ENCODE peak calls at places on chromosome X, in five cellular contexts. W is GM12892, M is HepG2, U is GM12878, E is K562. R is an unnamed sample.

GRCh38 chrX:138748480-138748879 is 37.0 kb upstream of the FGF13 start:
- DNase-seq in W (no peak), M (no peak), U (no peak), E (peak), R (no peak)

GRCh38 chrX:50626432-50626831 is 155.8 kb upstream of the DGKK start:
- DNase-seq in W (no peak), M (no peak), U (no peak), E (no peak), R (no peak)

GRCh38 chrX:130738638-130739195 is 164.3 kb downstream of the ENOX2 start:
- DNase-seq in W (no peak), M (no peak), U (no peak), E (no peak), R (no peak)

GRCh38 chrX:143635915-143636314 is at the start of gene SLITRK4:
- DNase-seq in W (no peak), M (no peak), U (no peak), E (no peak), R (no peak)

GRCh38 chrX:66039916-66040315 is at the start of gene VSIG4:
- DNase-seq in W (no peak), M (no peak), U (no peak), E (no peak), R (no peak)

GRCh38 chrX:71910526-71911022 is at the start of gene NHSL2:
- DNase-seq in W (no peak), M (no peak), U (no peak), E (no peak), R (no peak)

GRCh38 chrX:139862208-139862607 is 70.6 kb downstream of the ATP11C start:
- DNase-seq in W (no peak), M (no peak), U (no peak), E (no peak), R (no peak)

GRCh38 chrX:68944211-68944610 is 115.4 kb downstream of the EFNB1 start:
- DNase-seq in W (no peak), M (no peak), U (no peak), E (peak), R (no peak)

GRCh38 chrX:23803931-23804381 is 21.0 kb downstream of the SAT1 start:
- DNase-seq in W (no peak), M (peak), U (no peak), E (no peak), R (no peak)

GRCh38 chrX:117985241-117985640 is 131.4 kb downstream of the KLHL13 start:
- DNase-seq in W (no peak), M (no peak), U (no peak), E (no peak), R (no peak)

GRCh38 chrX:101485212-101486064 is at the start of gene ARMCX4:
- DNase-seq in W (no peak), M (no peak), U (no peak), E (no peak), R (peak)

GRCh38 chrX:70079870-70080269 is 17.6 kb downstream of the OTUD6A start:
- DNase-seq in W (no peak), M (no peak), U (no peak), E (no peak), R (no peak)

GRCh38 chrX:77930581-77930980 is 20.1 kb downstream of the ATP7A start:
- DNase-seq in W (no peak), M (no peak), U (no peak), E (no peak), R (no peak)

GRCh38 chrX:154372612-154373022 is 1.8 kb downstream of the FLNA start:
- DNase-seq in W (no peak), M (peak), U (peak), E (no peak), R (no peak)

GRCh38 chrX:154370300-154370881 is 4.0 kb downstream of the FLNA start:
- DNase-seq in W (no peak), M (no peak), U (no peak), E (peak), R (no peak)

GRCh38 chrX:154369453-154370299 is 4.8 kb downstream of the FLNA start:
- DNase-seq in W (no peak), M (peak), U (peak), E (peak), R (no peak)

GRCh38 chrX:154371771-154372300 is 2.6 kb downstream of the FLNA start:
- DNase-seq in W (no peak), M (no peak), U (no peak), E (no peak), R (no peak)

GRCh38 chrX:154370882-154371770 is 3.3 kb downstream of the FLNA start:
- DNase-seq in W (peak), M (peak), U (peak), E (peak), R (peak)
- TF ChIP-seq POLR2A in W (peak), M (peak), U (peak), E (peak), R (peak)

DNA sequence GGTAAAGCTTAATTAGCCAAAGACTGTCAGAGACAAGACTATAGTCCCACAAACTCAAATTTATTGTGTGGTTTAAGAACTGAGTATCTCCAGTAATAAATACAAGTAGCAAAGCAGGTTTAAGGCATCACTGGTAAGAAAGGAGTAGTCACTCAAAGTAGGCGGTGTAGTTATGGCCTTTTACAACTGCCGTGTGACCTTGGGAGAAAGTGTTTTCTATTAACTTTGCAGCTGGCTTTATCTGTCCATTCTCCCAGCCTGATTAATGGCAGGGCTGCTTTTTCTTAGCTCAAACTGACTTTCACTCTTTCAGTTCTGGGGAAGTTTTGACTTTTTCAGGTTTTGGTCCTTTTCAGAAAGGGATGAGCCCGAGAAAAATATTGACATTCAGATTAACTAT is 7.4 kb upstream of the PAK3 start:
- DNase-seq in W (no peak), M (no peak), U (no peak), E (no peak), R (no peak)
- TF ChIP-seq TAF1 in W (no peak), M (no peak), U (no peak), E (no peak), R (no peak)

GRCh38 chrX:107672955-107673378 is 44.7 kb downstream of the PRPS1 start:
- DNase-seq in W (peak), M (peak), U (no peak), E (peak), R (no peak)
- TF ChIP-seq POLR2A in W (no peak), M (no peak), U (no peak), E (no peak), R (no peak)

DNA sequence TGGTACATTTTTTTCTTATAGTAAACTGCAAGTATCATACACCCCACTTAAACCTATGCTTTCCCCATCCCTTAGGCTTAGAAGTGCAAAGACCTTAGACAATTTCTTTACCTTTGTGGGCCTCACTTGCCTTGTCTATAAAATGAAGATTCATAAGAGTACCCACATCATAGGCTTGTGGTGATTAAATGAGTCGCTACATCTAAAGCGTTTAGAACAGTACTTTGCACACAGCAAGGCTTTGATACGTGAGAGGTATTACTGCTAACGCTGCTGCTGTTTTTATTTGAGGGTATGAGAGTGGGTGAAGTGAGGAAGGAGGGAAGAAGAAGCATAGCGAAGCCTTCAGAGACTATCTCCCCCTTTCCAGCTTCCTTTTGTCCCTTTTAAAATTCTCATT is 87.8 kb upstream of the RPS6KA3 start:
- DNase-seq in W (no peak), M (no peak), U (no peak), E (no peak), R (no peak)
- TF ChIP-seq TAF1 in W (no peak), M (no peak), U (no peak), E (no peak), R (no peak)

GRCh38 chrX:119500061-119500800 is 32.0 kb downstream of the SLC25A5 start:
- DNase-seq in W (no peak), M (no peak), U (no peak), E (no peak), R (no peak)

GRCh38 chrX:119503484-119503861 is 35.2 kb downstream of the SLC25A5 start:
- DNase-seq in W (no peak), M (peak), U (no peak), E (no peak), R (no peak)

GRCh38 chrX:119505945-119506344 is 37.7 kb downstream of the SLC25A5 start:
- DNase-seq in W (no peak), M (peak), U (no peak), E (no peak), R (no peak)

GRCh38 chrX:119501511-119502148 is 33.4 kb downstream of the SLC25A5 start:
- DNase-seq in W (no peak), M (no peak), U (no peak), E (no peak), R (no peak)

DNA sequence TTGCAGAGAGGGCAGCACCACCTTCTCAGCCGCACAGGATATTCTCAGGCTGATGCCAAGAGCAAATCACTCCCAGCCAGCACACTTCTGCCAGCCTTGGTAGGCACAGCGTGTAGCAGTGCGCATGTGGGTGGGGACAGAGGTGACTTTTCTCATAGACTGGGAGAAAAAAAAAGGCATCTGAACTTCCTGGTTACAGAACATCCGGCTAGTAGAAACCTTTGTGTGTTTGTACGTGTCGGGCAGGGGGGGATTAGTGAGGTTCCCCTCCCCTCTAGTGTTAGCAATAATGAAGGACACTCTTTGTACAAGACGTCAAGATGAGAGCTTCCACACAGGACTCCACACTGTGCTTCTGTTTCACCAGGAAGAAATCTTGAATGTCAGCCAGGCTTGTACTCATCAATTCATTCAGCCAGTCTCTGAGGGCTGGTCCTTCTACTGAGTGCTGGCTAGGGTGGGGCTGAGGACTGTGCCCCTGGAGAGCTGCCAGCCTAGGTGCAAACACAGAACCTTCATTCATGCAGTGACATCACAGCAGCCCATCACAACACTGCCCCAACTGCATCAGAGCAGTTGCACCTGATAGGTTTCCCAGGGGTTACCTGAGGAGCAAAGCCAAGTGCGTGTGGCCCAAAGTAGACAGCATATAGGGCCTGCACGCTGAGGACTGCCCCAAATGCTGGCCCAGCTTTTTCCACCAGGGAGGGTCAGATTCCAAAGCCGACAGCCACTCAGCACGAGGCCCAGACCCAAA is 34.7 kb downstream of the SLC25A5 start:
- DNase-seq in W (no peak), M (peak), U (no peak), E (no peak), R (no peak)
- TF ChIP-seq POLR2A in W (no peak), M (no peak), U (no peak), E (no peak), R (no peak)

DNA sequence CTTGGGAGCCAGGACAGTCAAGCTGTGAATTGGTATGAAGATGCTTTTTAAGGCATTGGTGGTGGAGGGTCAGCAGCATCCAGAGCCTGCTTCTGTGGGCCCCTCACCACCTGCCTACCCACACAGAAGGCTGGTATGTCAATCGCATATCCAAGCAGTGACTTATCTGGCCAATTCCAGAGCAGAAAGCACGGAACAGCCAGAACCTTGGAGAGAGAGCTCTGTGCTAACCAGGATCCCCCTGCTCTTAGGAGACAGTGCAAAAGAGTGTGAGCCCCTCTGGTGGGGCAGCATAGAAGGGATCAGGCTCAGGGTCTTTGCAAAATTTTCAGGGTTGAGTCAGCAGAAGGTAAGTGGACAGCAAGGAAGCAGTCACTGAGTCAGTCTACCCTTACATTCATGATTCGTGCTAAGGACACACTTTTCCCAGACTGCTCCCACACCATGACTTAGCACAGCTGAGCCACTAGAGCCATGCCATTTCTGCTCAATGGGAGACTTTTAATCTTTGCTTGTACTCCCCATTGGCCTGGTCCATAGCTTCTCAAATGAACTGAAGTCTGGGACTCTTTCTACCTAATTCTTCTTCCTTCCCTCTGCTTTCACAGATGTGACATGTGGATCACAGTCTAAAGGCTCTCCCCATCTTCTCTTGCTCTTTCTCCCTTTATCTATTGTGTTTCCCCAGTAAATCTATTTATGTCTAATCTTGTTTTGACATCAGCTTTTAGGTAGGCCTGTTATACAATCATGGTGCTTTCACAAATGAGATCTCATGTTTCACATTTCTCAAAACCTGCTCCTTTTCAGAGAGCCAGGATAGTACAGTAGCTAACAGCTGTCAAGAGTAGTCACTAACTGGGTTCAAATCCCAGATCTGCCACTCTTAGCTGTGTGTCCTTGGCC is 20.0 kb downstream of the MORF4L2 start:
- DNase-seq in W (no peak), M (no peak), U (no peak), E (no peak), R (no peak)
- TF ChIP-seq TAF1 in W (no peak), M (no peak), U (no peak), E (no peak), R (no peak)

GRCh38 chrX:40266490-40267333 is 169.0 kb upstream of the BCOR start:
- DNase-seq in W (peak), M (peak), U (no peak), E (peak), R (peak)
- TF ChIP-seq POLR2A in W (no peak), M (no peak), U (no peak), E (no peak), R (no peak)

GRCh38 chrX:10158279-10158939 is 1.6 kb downstream of the CLCN4 start:
- DNase-seq in W (no peak), M (no peak), U (no peak), E (no peak), R (no peak)
- TF ChIP-seq TAF1 in W (no peak), M (no peak), U (no peak), E (no peak), R (no peak)

DNA sequence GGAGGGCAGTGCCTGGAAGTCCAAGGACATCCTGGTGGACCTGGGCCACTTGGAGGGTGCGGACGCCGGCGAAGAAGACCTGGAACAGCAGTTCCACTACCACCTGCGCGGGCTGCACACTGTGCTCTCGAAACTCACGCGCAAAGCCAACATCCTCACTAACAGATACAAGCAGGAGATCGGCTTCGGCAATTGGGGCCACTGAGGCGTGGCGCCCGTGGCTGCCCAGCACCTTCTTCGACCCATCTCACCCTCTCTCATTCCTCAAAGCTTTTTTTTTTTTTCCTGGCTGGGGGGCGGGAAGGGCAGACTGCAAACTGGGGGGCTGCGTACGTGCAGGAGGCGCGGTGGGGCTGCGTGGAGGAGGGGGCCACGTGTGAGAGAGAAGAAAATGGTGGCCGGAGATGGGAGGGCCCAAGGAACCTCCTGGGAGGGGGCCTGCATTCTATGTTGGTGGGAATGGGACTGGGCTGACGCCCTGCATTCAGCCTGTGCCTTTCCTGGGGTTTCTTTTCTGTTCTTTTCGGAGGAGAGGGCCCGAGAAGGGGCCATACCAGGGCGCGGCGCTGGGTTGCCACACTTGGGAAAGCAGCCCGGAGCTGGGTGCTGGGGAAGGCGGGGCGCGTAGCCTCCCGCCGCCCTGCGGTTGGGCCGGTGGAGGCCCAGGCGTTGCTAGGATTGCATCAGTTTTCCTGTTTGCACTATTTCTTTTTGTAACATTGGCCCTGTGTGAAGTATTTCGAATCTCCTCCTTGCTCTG is 4.2 kb downstream of the MID1IP1 start:
- DNase-seq in W (peak), M (peak), U (no peak), E (peak), R (no peak)
- TF ChIP-seq POLR2A in W (peak), M (no peak), U (peak), E (peak), R (peak)

R was measured in GM12891.